ENCODE peak calls at places on chromosome 4, in seven cellular contexts. One of them, this sample, is unnamed.

GRCh38 chr4:15506464-15506863 is 36.8 kb downstream of the CC2D2A start:
- DNase-seq in spleen: no peak
- DNase-seq in GM12865: peak; percentile 5
- DNase-seq in stomach: no peak
- DNase-seq in progenitor cell of endocrine pancreas: no peak
- DNase-seq in lung: no peak
- DNase-seq in A549: no peak
- DNase-seq in this sample: peak; percentile 81

GRCh38 chr4:126604273-126604867 is 1028.4 kb upstream of the INTU start:
- DNase-seq in spleen: no peak
- DNase-seq in GM12865: peak; percentile 29
- DNase-seq in stomach: no peak
- DNase-seq in progenitor cell of endocrine pancreas: no peak
- DNase-seq in lung: no peak
- DNase-seq in A549: peak; percentile 30
- DNase-seq in this sample: no peak

GRCh38 chr4:101697266-101697665 is 93.3 kb upstream of the BANK1 start:
- DNase-seq in spleen: no peak
- DNase-seq in GM12865: no peak
- DNase-seq in stomach: no peak
- DNase-seq in progenitor cell of endocrine pancreas: no peak
- DNase-seq in lung: no peak
- DNase-seq in A549: no peak
- DNase-seq in this sample: no peak

GRCh38 chr4:55635282-55635681 is 816 bp downstream of the NMU start:
- DNase-seq in spleen: no peak
- DNase-seq in GM12865: no peak
- DNase-seq in stomach: no peak
- DNase-seq in progenitor cell of endocrine pancreas: no peak
- DNase-seq in lung: no peak
- DNase-seq in A549: no peak
- DNase-seq in this sample: no peak

GRCh38 chr4:20825493-20825892 is 125.2 kb downstream of the PACRGL start:
- DNase-seq in spleen: no peak
- DNase-seq in GM12865: no peak
- DNase-seq in stomach: no peak
- DNase-seq in progenitor cell of endocrine pancreas: no peak
- DNase-seq in lung: no peak
- DNase-seq in A549: no peak
- DNase-seq in this sample: no peak

GRCh38 chr4:155761916-155762315 is 3.1 kb downstream of the GUCY1B1 start:
- DNase-seq in spleen: no peak
- DNase-seq in GM12865: no peak
- DNase-seq in stomach: no peak
- DNase-seq in progenitor cell of endocrine pancreas: no peak
- DNase-seq in lung: no peak
- DNase-seq in A549: no peak
- DNase-seq in this sample: no peak

GRCh38 chr4:66959207-66959606 is 586.1 kb downstream of the CENPC start:
- DNase-seq in spleen: no peak
- DNase-seq in GM12865: no peak
- DNase-seq in stomach: no peak
- DNase-seq in progenitor cell of endocrine pancreas: no peak
- DNase-seq in lung: no peak
- DNase-seq in A549: no peak
- DNase-seq in this sample: no peak

GRCh38 chr4:26235500-26235899 is 85.3 kb upstream of the RBPJ start:
- DNase-seq in spleen: no peak
- DNase-seq in GM12865: no peak
- DNase-seq in stomach: peak; percentile 33
- DNase-seq in progenitor cell of endocrine pancreas: no peak
- DNase-seq in lung: peak; percentile 36
- DNase-seq in A549: no peak
- DNase-seq in this sample: peak; percentile 26

GRCh38 chr4:73978886-73979285 is 2.9 kb downstream of the PF4 start:
- DNase-seq in spleen: no peak
- DNase-seq in GM12865: no peak
- DNase-seq in stomach: no peak
- DNase-seq in progenitor cell of endocrine pancreas: no peak
- DNase-seq in lung: no peak
- DNase-seq in A549: peak; percentile 45
- DNase-seq in this sample: peak; percentile 92

GRCh38 chr4:127967141-127967775 is 2.1 kb downstream of the ABHD18 start:
- DNase-seq in spleen: no peak
- DNase-seq in GM12865: no peak
- DNase-seq in stomach: no peak
- DNase-seq in progenitor cell of endocrine pancreas: no peak
- DNase-seq in lung: no peak
- DNase-seq in A549: no peak
- DNase-seq in this sample: no peak

GRCh38 chr4:1058198-1058996 is 47.0 kb downstream of the FGFRL1 start:
- DNase-seq in spleen: no peak
- DNase-seq in GM12865: no peak
- DNase-seq in stomach: peak; percentile 67
- DNase-seq in progenitor cell of endocrine pancreas: no peak
- DNase-seq in lung: no peak
- DNase-seq in A549: no peak
- DNase-seq in this sample: no peak

GRCh38 chr4:33941854-33942253 is 2302.5 kb downstream of the ARAP2 start:
- DNase-seq in spleen: no peak
- DNase-seq in GM12865: no peak
- DNase-seq in stomach: no peak
- DNase-seq in progenitor cell of endocrine pancreas: no peak
- DNase-seq in lung: no peak
- DNase-seq in A549: no peak
- DNase-seq in this sample: no peak

GRCh38 chr4:57355066-57355465 is 244.9 kb upstream of the IGFBP7 start:
- DNase-seq in spleen: no peak
- DNase-seq in GM12865: no peak
- DNase-seq in stomach: no peak
- DNase-seq in progenitor cell of endocrine pancreas: no peak
- DNase-seq in lung: no peak
- DNase-seq in A549: no peak
- DNase-seq in this sample: peak; percentile 31

GRCh38 chr4:24989327-24989726 is 41.4 kb downstream of the LGI2 start:
- DNase-seq in spleen: no peak
- DNase-seq in GM12865: no peak
- DNase-seq in stomach: no peak
- DNase-seq in progenitor cell of endocrine pancreas: no peak
- DNase-seq in lung: no peak
- DNase-seq in A549: no peak
- DNase-seq in this sample: no peak

GRCh38 chr4:105451346-105451745 is 22.5 kb downstream of the PPA2 start:
- DNase-seq in spleen: no peak
- DNase-seq in GM12865: no peak
- DNase-seq in stomach: no peak
- DNase-seq in progenitor cell of endocrine pancreas: no peak
- DNase-seq in lung: no peak
- DNase-seq in A549: no peak
- DNase-seq in this sample: no peak

GRCh38 chr4:152578670-152579069 is 42.8 kb upstream of the FBXW7 start:
- DNase-seq in spleen: no peak
- DNase-seq in GM12865: no peak
- DNase-seq in stomach: no peak
- DNase-seq in progenitor cell of endocrine pancreas: no peak
- DNase-seq in lung: no peak
- DNase-seq in A549: no peak
- DNase-seq in this sample: no peak

GRCh38 chr4:121421594-121421993 is 40.8 kb upstream of the QRFPR start:
- DNase-seq in spleen: no peak
- DNase-seq in GM12865: peak; percentile 10
- DNase-seq in stomach: no peak
- DNase-seq in progenitor cell of endocrine pancreas: no peak
- DNase-seq in lung: no peak
- DNase-seq in A549: no peak
- DNase-seq in this sample: no peak
- TF ChIP-seq CTCF in spleen: no peak
- TF ChIP-seq CTCF in GM12865: peak; percentile 19
- TF ChIP-seq CTCF in stomach: no peak
- TF ChIP-seq CTCF in progenitor cell of endocrine pancreas: peak; percentile 37
- TF ChIP-seq CTCF in lung: no peak
- TF ChIP-seq CTCF in A549: peak; percentile 25
- TF ChIP-seq CTCF in this sample: peak; percentile 12

DNA sequence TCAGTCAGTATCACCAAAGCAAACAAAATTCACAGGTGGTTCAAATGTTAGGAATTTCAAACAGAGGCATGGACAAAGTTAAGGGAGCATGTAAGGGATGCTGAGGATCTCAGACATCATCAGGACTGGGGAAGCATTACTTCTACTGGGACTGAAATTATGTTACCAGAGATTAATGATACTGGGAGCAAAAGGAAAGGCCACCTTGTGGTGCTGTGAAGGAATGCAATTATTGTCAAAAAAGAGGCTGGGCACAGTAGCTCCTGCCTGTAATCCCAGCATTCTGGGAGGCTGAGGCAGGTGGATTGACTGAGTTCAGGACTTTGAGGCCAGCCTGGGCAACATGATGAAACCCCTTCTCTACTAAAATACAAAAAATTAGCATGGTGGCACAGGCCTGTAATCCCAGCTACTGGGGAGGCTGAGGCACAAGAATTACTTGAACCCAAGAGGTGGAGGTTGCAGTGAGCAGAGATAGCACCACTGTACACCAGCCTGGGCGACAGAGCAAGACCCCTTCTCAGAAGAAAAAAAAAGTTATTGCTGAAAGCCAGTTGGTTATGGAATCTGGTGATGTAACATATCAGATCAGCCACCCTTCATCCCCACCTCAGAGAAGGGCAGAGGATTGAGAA is 954.3 kb downstream of the PCDH7 start:
- DNase-seq in spleen: no peak
- DNase-seq in GM12865: no peak
- DNase-seq in stomach: no peak
- DNase-seq in progenitor cell of endocrine pancreas: no peak
- DNase-seq in lung: no peak
- DNase-seq in A549: no peak
- DNase-seq in this sample: no peak
- TF ChIP-seq CTCF in spleen: no peak
- TF ChIP-seq CTCF in GM12865: no peak
- TF ChIP-seq CTCF in stomach: peak; percentile 37
- TF ChIP-seq CTCF in progenitor cell of endocrine pancreas: peak; percentile 49
- TF ChIP-seq CTCF in lung: no peak
- TF ChIP-seq CTCF in A549: no peak
- TF ChIP-seq CTCF in this sample: peak; percentile 39

GRCh38 chr4:180947421-180947820 is 1295.8 kb upstream of the TENM3 start:
- DNase-seq in spleen: no peak
- DNase-seq in GM12865: no peak
- DNase-seq in stomach: no peak
- DNase-seq in progenitor cell of endocrine pancreas: no peak
- DNase-seq in lung: no peak
- DNase-seq in A549: no peak
- DNase-seq in this sample: peak; percentile 12
- TF ChIP-seq CTCF in spleen: no peak
- TF ChIP-seq CTCF in GM12865: no peak
- TF ChIP-seq CTCF in stomach: no peak
- TF ChIP-seq CTCF in progenitor cell of endocrine pancreas: no peak
- TF ChIP-seq CTCF in lung: no peak
- TF ChIP-seq CTCF in A549: no peak
- TF ChIP-seq CTCF in this sample: peak; percentile 25

GRCh38 chr4:97910005-97910404 is 233.3 kb downstream of the STPG2 start:
- DNase-seq in spleen: no peak
- DNase-seq in GM12865: no peak
- DNase-seq in stomach: no peak
- DNase-seq in progenitor cell of endocrine pancreas: no peak
- DNase-seq in lung: no peak
- DNase-seq in A549: peak; percentile 10
- DNase-seq in this sample: no peak
- TF ChIP-seq CTCF in spleen: no peak
- TF ChIP-seq CTCF in GM12865: no peak
- TF ChIP-seq CTCF in stomach: no peak
- TF ChIP-seq CTCF in progenitor cell of endocrine pancreas: peak; percentile 19
- TF ChIP-seq CTCF in lung: no peak
- TF ChIP-seq CTCF in A549: no peak
- TF ChIP-seq CTCF in this sample: no peak

GRCh38 chr4:139209470-139210063 is 32.5 kb upstream of the ELF2 start:
- DNase-seq in spleen: no peak
- DNase-seq in GM12865: no peak
- DNase-seq in stomach: no peak
- DNase-seq in progenitor cell of endocrine pancreas: no peak
- DNase-seq in lung: no peak
- DNase-seq in A549: no peak
- DNase-seq in this sample: no peak

GRCh38 chr4:139207247-139207646 is 30.2 kb upstream of the ELF2 start:
- DNase-seq in spleen: no peak
- DNase-seq in GM12865: peak; percentile 26
- DNase-seq in stomach: no peak
- DNase-seq in progenitor cell of endocrine pancreas: no peak
- DNase-seq in lung: no peak
- DNase-seq in A549: no peak
- DNase-seq in this sample: no peak

GRCh38 chr4:139207873-139208403 is 30.9 kb upstream of the ELF2 start:
- DNase-seq in spleen: no peak
- DNase-seq in GM12865: no peak
- DNase-seq in stomach: no peak
- DNase-seq in progenitor cell of endocrine pancreas: no peak
- DNase-seq in lung: no peak
- DNase-seq in A549: no peak
- DNase-seq in this sample: peak; percentile 2

GRCh38 chr4:139210486-139210885 is 33.5 kb upstream of the ELF2 start:
- DNase-seq in spleen: no peak
- DNase-seq in GM12865: no peak
- DNase-seq in stomach: no peak
- DNase-seq in progenitor cell of endocrine pancreas: no peak
- DNase-seq in lung: no peak
- DNase-seq in A549: no peak
- DNase-seq in this sample: no peak

GRCh38 chr4:139208404-139208945 is 31.5 kb upstream of the ELF2 start:
- DNase-seq in spleen: no peak
- DNase-seq in GM12865: peak; percentile 29
- DNase-seq in stomach: no peak
- DNase-seq in progenitor cell of endocrine pancreas: no peak
- DNase-seq in lung: no peak
- DNase-seq in A549: no peak
- DNase-seq in this sample: peak; percentile 72
- TF ChIP-seq CTCF in spleen: no peak
- TF ChIP-seq CTCF in GM12865: no peak
- TF ChIP-seq CTCF in stomach: no peak
- TF ChIP-seq CTCF in progenitor cell of endocrine pancreas: no peak
- TF ChIP-seq CTCF in lung: no peak
- TF ChIP-seq CTCF in A549: no peak
- TF ChIP-seq CTCF in this sample: no peak

DNA sequence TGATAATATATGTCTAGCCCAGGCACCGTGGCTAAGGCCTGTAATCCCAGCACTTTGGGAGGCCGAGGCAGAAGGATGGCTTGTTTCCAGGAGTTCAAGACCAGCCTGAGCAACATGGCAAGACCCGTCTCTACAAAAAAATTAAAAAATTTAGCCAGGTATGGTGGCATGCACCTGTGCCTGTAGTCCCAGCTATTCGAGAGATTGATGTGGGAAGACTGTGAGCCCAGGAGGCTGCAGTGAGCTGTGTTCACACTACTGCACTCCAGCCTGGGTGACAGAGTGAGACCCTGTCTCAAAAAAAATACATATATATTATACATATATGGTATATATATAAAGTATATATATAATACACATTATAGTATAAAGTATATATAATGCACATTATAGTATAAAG is 162.0 kb upstream of the MAB21L2 start:
- DNase-seq in spleen: no peak
- DNase-seq in GM12865: no peak
- DNase-seq in stomach: no peak
- DNase-seq in progenitor cell of endocrine pancreas: no peak
- DNase-seq in lung: no peak
- DNase-seq in A549: no peak
- DNase-seq in this sample: no peak
- TF ChIP-seq CTCF in spleen: no peak
- TF ChIP-seq CTCF in GM12865: no peak
- TF ChIP-seq CTCF in stomach: no peak
- TF ChIP-seq CTCF in progenitor cell of endocrine pancreas: no peak
- TF ChIP-seq CTCF in lung: no peak
- TF ChIP-seq CTCF in A549: no peak
- TF ChIP-seq CTCF in this sample: no peak